ENCODE peak calls at places on chromosome 10, in five cellular contexts. S is testis, V is BJ, J is psoas muscle, M is astrocyte of the spinal cord. X is an unnamed sample.

GRCh38 chr10:25804505-25804904 is 129.5 kb upstream of the MYO3A start:
- DNase-seq in S (no peak), J (no peak), V (no peak), M (no peak), X (no peak)

GRCh38 chr10:34581871-34582532 is 233.1 kb downstream of the PARD3 start:
- DNase-seq in V (no peak), M (peak), J (no peak), S (no peak), X (no peak)

GRCh38 chr10:33155720-33156638 is 178.5 kb downstream of the NRP1 start:
- DNase-seq in V (no peak), M (peak), S (peak), J (no peak), X (peak)

GRCh38 chr10:27893320-27894014 is 105.4 kb downstream of the ODAD2 start:
- DNase-seq in J (no peak), V (peak), S (no peak), M (peak), X (no peak)

GRCh38 chr10:102927311-102928010 is 9.4 kb downstream of the CNNM2 start:
- DNase-seq in M (no peak), J (no peak), S (no peak), V (no peak), X (no peak)

GRCh38 chr10:73876157-73876556 is 1.8 kb upstream of the CAMK2G start:
- DNase-seq in S (no peak), J (no peak), V (no peak), M (no peak), X (no peak)

GRCh38 chr10:117318909-117319308 is 56.3 kb downstream of the PDZD8 start:
- DNase-seq in J (no peak), V (no peak), S (no peak), M (peak), X (no peak)

GRCh38 chr10:98415710-98416077 is 712 bp upstream of the PYROXD2 start:
- DNase-seq in J (no peak), M (no peak), S (no peak), V (no peak), X (no peak)

GRCh38 chr10:21702633-21703111 is 168.6 kb downstream of the MLLT10 start:
- DNase-seq in V (no peak), M (no peak), S (no peak), J (no peak), X (no peak)

GRCh38 chr10:11535376-11535959 is 76.0 kb downstream of the USP6NL start:
- DNase-seq in J (no peak), M (no peak), V (no peak), S (no peak), X (no peak)

GRCh38 chr10:59708816-59709471 is 706 bp downstream of the SLC16A9 start:
- DNase-seq in S (peak), M (no peak), V (no peak), J (peak), X (peak)

GRCh38 chr10:73812662-73813061 is 1.3 kb upstream of the NDST2 start:
- DNase-seq in J (peak), M (no peak), V (no peak), S (no peak), X (no peak)

GRCh38 chr10:43867667-43868361 is 219.1 kb upstream of the ZNF32 start:
- DNase-seq in V (peak), J (no peak), S (no peak), M (peak), X (no peak)

GRCh38 chr10:13371879-13372470 is 23.9 kb upstream of the SEPHS1 start:
- DNase-seq in V (no peak), M (peak), J (peak), S (peak), X (peak)

GRCh38 chr10:102647433-102648268 is 3.4 kb downstream of the TRIM8 start:
- DNase-seq in J (peak), V (no peak), M (no peak), S (no peak), X (no peak)

GRCh38 chr10:683448-684071 is 5.9 kb downstream of the DIP2C start:
- DNase-seq in J (peak), M (peak), S (no peak), V (peak), X (no peak)

GRCh38 chr10:131203456-131204357 is 107.8 kb downstream of the TCERG1L start:
- DNase-seq in S (peak), M (no peak), J (peak), V (no peak), X (no peak)

GRCh38 chr10:31399631-31400030 is 80.6 kb downstream of the ZEB1 start:
- DNase-seq in J (peak), V (no peak), M (no peak), S (no peak), X (no peak)

GRCh38 chr10:15879058-15879457 is 18.8 kb upstream of the MINDY3 start:
- DNase-seq in J (no peak), S (no peak), V (no peak), M (peak), X (no peak)

GRCh38 chr10:68185085-68185484 is 46.8 kb downstream of the ATOH7 start:
- DNase-seq in J (no peak), V (no peak), M (no peak), S (no peak), X (no peak)

GRCh38 chr10:104067525-104067924 is 18.2 kb downstream of the COL17A1 start:
- DNase-seq in S (peak), V (no peak), J (no peak), M (no peak), X (no peak)

GRCh38 chr10:22897371-22897770 is 30.5 kb upstream of the ARMC3 start:
- DNase-seq in V (no peak), M (no peak), S (no peak), J (no peak), X (no peak)

GRCh38 chr10:22894714-22895113 is 33.1 kb upstream of the ARMC3 start:
- DNase-seq in M (no peak), J (no peak), S (no peak), V (peak), X (no peak)

GRCh38 chr10:22893776-22894175 is 34.1 kb upstream of the ARMC3 start:
- DNase-seq in V (no peak), S (no peak), M (no peak), J (no peak), X (no peak)

GRCh38 chr10:22891797-22892196 is 36.1 kb upstream of the ARMC3 start:
- DNase-seq in S (no peak), V (no peak), M (no peak), J (no peak), X (no peak)
- H3K4me3 ChIP-seq in S (no peak), V (no peak), M (no peak), J (no peak), X (no peak)

DNA sequence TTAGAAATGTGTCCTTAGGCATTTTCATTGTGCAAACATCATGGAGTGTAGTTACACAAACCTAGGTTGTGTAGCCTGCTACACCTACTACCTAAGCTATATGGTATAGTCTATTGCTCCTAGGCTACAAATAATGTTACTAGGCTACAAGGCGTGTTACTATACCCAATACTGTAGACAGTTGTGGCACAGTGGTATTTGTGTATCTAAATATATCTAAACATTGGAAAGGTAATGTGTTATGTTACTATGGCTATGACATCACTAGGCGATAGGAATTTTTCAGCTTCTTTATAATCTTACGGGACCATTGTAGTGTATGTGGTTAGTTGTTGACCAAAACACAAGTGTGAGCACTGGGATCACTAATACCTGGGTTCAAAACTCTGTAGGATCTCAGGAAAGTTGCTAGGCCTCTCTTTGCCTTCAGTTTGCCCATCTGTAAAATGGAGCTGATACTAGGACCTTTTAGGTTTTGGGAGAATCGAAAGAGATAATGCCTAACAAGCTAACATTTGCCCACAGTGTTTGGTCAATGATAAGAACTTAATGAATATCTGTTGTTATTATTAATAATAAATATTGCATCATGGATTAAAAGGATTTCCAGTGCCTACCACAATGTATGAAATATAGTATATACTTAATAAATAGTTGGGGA is 2.8 kb downstream of the BICC1 start:
- DNase-seq in V (no peak), M (peak), S (no peak), J (no peak), X (no peak)
- H3K4me3 ChIP-seq in V (peak), M (peak), S (no peak), J (peak), X (no peak)

DNA sequence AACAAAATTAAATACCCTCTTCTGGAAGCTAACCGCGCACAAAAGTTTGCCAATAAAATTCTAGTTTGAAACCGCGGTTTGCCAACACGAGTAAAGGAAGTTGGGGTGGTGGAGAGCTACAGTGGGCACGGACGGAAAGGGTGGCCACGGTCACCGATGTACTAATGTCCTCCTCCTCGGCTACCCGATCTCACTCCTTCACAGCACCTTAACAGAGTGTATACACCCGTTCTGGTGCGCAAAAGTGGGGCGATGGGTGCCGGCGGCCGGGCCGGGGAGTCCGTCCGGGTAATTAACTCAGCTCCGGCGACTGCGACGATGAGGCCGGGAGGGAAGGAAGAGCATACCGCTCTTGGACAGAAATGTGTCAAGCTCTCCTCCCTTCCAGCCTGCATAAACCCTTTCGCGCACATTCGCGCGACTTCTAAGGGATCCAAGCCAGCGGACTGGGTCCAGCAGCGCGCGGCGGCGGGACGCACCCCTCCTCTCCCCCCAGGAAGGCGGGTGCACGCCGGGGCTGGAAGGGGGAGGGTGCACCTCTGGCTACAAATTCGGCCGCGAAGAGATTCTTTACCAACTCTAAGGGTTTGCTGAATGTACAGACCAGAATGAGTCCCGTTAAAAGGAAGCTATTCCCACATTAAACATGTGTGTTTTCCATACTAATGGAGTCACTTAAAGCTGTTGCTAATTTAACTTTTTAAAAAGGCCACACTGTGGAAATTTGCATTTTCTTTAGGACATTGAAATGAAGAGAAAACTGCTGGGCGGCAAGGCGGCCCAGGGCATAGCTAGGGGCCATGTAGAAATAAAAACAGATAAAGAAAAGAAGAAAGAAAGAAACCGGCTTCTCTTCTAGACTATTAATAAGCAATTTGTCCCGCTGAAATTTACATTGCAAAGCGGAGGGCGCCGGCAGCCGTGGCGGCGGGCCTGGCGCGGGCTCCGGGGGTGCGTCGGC is 6.6 kb upstream of the EBF3 start:
- DNase-seq in S (no peak), J (peak), M (no peak), V (no peak), X (no peak)
- H3K4me3 ChIP-seq in S (no peak), J (peak), M (no peak), V (no peak), X (no peak)

GRCh38 chr10:71659739-71660136 is 59.8 kb downstream of the C10orf105 start:
- DNase-seq in M (no peak), S (no peak), J (no peak), V (no peak), X (no peak)

GRCh38 chr10:71656220-71656619 is 63.4 kb downstream of the C10orf105 start:
- DNase-seq in J (no peak), S (no peak), V (no peak), M (no peak), X (no peak)

GRCh38 chr10:71659050-71659738 is 60.4 kb downstream of the C10orf105 start:
- DNase-seq in V (no peak), S (no peak), J (no peak), M (no peak), X (no peak)

GRCh38 chr10:71658349-71658745 is 61.2 kb downstream of the C10orf105 start:
- DNase-seq in J (no peak), S (no peak), V (no peak), M (no peak), X (no peak)

DNA sequence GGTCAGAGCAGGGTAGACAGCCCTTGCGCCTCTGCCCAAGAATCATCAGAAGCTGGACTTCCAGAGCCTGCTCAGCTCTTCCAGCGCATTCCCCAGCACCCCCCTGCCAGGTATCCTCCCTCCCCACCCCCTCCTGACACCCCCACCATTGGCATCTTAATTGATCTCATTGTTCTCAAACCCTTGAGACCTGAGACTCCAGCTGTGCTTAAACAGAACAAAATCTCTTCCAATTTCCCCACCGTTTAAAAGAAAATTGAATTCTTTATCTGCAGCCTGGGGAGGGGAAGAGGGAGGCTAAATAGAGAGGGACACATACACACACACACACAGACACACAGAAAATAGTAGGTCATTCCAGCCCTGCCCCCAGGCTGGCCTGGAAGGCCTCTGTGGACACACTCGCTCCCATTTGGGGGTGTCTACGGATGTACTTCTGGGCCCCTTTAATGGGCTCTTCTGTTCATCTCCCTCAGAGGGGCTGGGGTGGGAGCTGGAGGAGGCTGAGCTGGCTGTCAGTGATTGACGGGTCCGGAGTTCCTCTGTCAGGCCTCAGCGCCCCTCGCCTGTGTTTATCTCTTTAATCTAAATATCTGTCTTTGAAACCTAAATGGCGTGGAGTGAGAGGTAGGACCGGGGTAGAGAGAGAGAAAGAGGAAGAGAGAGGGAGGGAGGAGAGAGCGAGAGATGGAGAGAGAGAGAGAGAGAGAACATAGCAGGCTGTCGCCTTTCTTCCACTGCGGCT is 61.8 kb downstream of the C10orf105 start:
- DNase-seq in V (no peak), M (no peak), J (no peak), S (no peak), X (no peak)
- H3K4me3 ChIP-seq in V (no peak), M (no peak), J (no peak), S (no peak), X (no peak)

DNA sequence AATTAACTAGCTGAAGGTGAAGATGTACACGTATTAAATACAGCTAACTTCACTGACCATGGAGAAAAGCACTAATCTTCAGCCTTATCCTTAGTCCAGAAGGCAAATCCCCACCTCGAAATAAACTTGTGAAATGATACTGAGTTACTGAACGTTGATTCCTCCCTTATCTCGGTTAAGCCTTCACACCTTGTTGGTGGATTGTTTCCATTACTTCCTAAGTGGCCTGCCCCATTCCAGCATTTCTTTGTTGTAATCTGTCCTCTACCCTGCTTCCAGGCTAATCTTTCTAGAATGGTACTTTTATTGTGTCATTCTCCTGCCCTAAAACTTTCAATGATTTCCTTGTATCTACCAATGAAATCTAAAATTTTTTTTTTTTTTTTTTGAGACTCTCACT is 68.6 kb downstream of the BUB3 start:
- DNase-seq in M (no peak), S (no peak), V (no peak), J (no peak), X (no peak)
- H3K4me3 ChIP-seq in M (no peak), S (no peak), V (no peak), J (no peak), X (no peak)

X was measured in body of pancreas.